ENCODE peak calls at places on chromosome 9, in four cellular contexts. One of them, this sample, is unnamed.

GRCh38 chr9:84668204-84669007 is 1.1 kb upstream of the NTRK2 start:
- DNase-seq in GM12878: no peak
- DNase-seq in SK-N-SH: peak
- DNase-seq in K562: no peak
- DNase-seq in this sample: peak

GRCh38 chr9:84953797-84954695 is 284.5 kb downstream of the NTRK2 start:
- DNase-seq in GM12878: no peak
- DNase-seq in SK-N-SH: peak
- DNase-seq in K562: peak
- DNase-seq in this sample: peak

GRCh38 chr9:113910036-113910639 is 34.0 kb downstream of the ZNF618 start:
- DNase-seq in GM12878: no peak
- DNase-seq in SK-N-SH: no peak
- DNase-seq in K562: no peak
- DNase-seq in this sample: no peak

GRCh38 chr9:113737414-113738271 is 138.5 kb upstream of the ZNF618 start:
- DNase-seq in GM12878: no peak
- DNase-seq in SK-N-SH: peak
- DNase-seq in K562: peak
- DNase-seq in this sample: peak

GRCh38 chr9:131278421-131279111 is 2.3 kb upstream of the FAM78A start:
- DNase-seq in GM12878: no peak
- DNase-seq in SK-N-SH: no peak
- DNase-seq in K562: peak
- DNase-seq in this sample: no peak

GRCh38 chr9:90642570-90643539 is at the start of gene DIRAS2:
- DNase-seq in GM12878: no peak
- DNase-seq in SK-N-SH: peak
- DNase-seq in K562: no peak
- DNase-seq in this sample: peak

GRCh38 chr9:20186823-20187222 is 398.0 kb upstream of the SLC24A2 start:
- DNase-seq in GM12878: no peak
- DNase-seq in SK-N-SH: no peak
- DNase-seq in K562: no peak
- DNase-seq in this sample: no peak

GRCh38 chr9:96738147-96739027 is 39.5 kb downstream of the ZNF510 start:
- DNase-seq in GM12878: no peak
- DNase-seq in SK-N-SH: no peak
- DNase-seq in K562: no peak
- DNase-seq in this sample: no peak

GRCh38 chr9:136007276-136007675 is 46.1 kb upstream of the UBAC1 start:
- DNase-seq in GM12878: no peak
- DNase-seq in SK-N-SH: no peak
- DNase-seq in K562: no peak
- DNase-seq in this sample: peak

GRCh38 chr9:77946969-77947368 is 84.6 kb downstream of the GNAQ start:
- DNase-seq in GM12878: no peak
- DNase-seq in SK-N-SH: no peak
- DNase-seq in K562: no peak
- DNase-seq in this sample: no peak

GRCh38 chr9:68640421-68641089 is 64.5 kb upstream of the PIP5K1B start:
- DNase-seq in GM12878: peak
- DNase-seq in SK-N-SH: no peak
- DNase-seq in K562: no peak
- DNase-seq in this sample: no peak

GRCh38 chr9:81264516-81264915 is 424.8 kb downstream of the TLE1 start:
- DNase-seq in GM12878: no peak
- DNase-seq in SK-N-SH: peak
- DNase-seq in K562: no peak
- DNase-seq in this sample: peak

GRCh38 chr9:137613259-137613658 is 5.5 kb upstream of the EHMT1 start:
- DNase-seq in GM12878: no peak
- DNase-seq in SK-N-SH: no peak
- DNase-seq in K562: no peak
- DNase-seq in this sample: no peak

GRCh38 chr9:33135086-33135958 is 31.8 kb downstream of the B4GALT1 start:
- DNase-seq in GM12878: no peak
- DNase-seq in SK-N-SH: no peak
- DNase-seq in K562: no peak
- DNase-seq in this sample: peak

GRCh38 chr9:99368341-99369326 is 146.6 kb downstream of the SEC61B start:
- DNase-seq in GM12878: peak
- DNase-seq in SK-N-SH: no peak
- DNase-seq in K562: no peak
- DNase-seq in this sample: peak

GRCh38 chr9:7358876-7359275 is 440.7 kb downstream of the DMAC1 start:
- DNase-seq in GM12878: no peak
- DNase-seq in SK-N-SH: no peak
- DNase-seq in K562: no peak
- DNase-seq in this sample: no peak

GRCh38 chr9:76302947-76303550 is 91.2 kb downstream of the RFK start:
- DNase-seq in GM12878: no peak
- DNase-seq in SK-N-SH: peak
- DNase-seq in K562: peak
- DNase-seq in this sample: peak

GRCh38 chr9:113894166-113894565 is 18.1 kb downstream of the ZNF618 start:
- DNase-seq in GM12878: no peak
- DNase-seq in SK-N-SH: no peak
- DNase-seq in K562: no peak
- DNase-seq in this sample: no peak

GRCh38 chr9:130201974-130202373 is 29.8 kb downstream of the NCS1 start:
- DNase-seq in GM12878: no peak
- DNase-seq in SK-N-SH: no peak
- DNase-seq in K562: no peak
- DNase-seq in this sample: no peak

GRCh38 chr9:131218370-131218769 is 57.9 kb downstream of the FAM78A start:
- DNase-seq in GM12878: no peak
- DNase-seq in SK-N-SH: no peak
- DNase-seq in K562: no peak
- DNase-seq in this sample: no peak

GRCh38 chr9:5949103-5949699 is 58.5 kb downstream of the MLANA start:
- DNase-seq in GM12878: peak
- DNase-seq in SK-N-SH: no peak
- DNase-seq in K562: no peak
- DNase-seq in this sample: peak

GRCh38 chr9:130847306-130848217 is 12.5 kb downstream of the ABL1 start:
- DNase-seq in GM12878: no peak
- DNase-seq in SK-N-SH: peak
- DNase-seq in K562: no peak
- DNase-seq in this sample: peak

GRCh38 chr9:106441283-106441682 is 421.7 kb upstream of the ZNF462 start:
- DNase-seq in GM12878: no peak
- DNase-seq in SK-N-SH: no peak
- DNase-seq in K562: no peak
- DNase-seq in this sample: no peak

GRCh38 chr9:30039712-30040111 is 2344.7 kb upstream of the ACO1 start:
- DNase-seq in GM12878: no peak
- DNase-seq in SK-N-SH: peak
- DNase-seq in K562: no peak
- DNase-seq in this sample: no peak

GRCh38 chr9:122819791-122820489 is 8.4 kb downstream of the PDCL start:
- DNase-seq in GM12878: no peak
- DNase-seq in SK-N-SH: no peak
- DNase-seq in K562: no peak
- DNase-seq in this sample: peak

GRCh38 chr9:25904701-25905100 is 226.5 kb upstream of the TUSC1 start:
- DNase-seq in GM12878: no peak
- DNase-seq in SK-N-SH: no peak
- DNase-seq in K562: no peak
- DNase-seq in this sample: no peak

GRCh38 chr9:98831636-98832035 is 24.2 kb downstream of the GALNT12 start:
- DNase-seq in GM12878: no peak
- DNase-seq in SK-N-SH: no peak
- DNase-seq in K562: no peak
- DNase-seq in this sample: no peak

GRCh38 chr9:36092014-36092413 is 44.5 kb upstream of the GLIPR2 start:
- DNase-seq in GM12878: no peak
- DNase-seq in SK-N-SH: no peak
- DNase-seq in K562: no peak
- DNase-seq in this sample: no peak

GRCh38 chr9:36086442-36086841 is 49.7 kb downstream of the RECK start:
- DNase-seq in GM12878: no peak
- DNase-seq in SK-N-SH: no peak
- DNase-seq in K562: peak
- DNase-seq in this sample: no peak

GRCh38 chr9:36091028-36091953 is 45.2 kb upstream of the GLIPR2 start:
- DNase-seq in GM12878: no peak
- DNase-seq in SK-N-SH: no peak
- DNase-seq in K562: no peak
- DNase-seq in this sample: peak

GRCh38 chr9:36092509-36093215 is 43.9 kb upstream of the GLIPR2 start:
- DNase-seq in GM12878: peak
- DNase-seq in SK-N-SH: no peak
- DNase-seq in K562: no peak
- DNase-seq in this sample: no peak

GRCh38 chr9:36088020-36088419 is 48.5 kb upstream of the GLIPR2 start:
- DNase-seq in GM12878: no peak
- DNase-seq in SK-N-SH: no peak
- DNase-seq in K562: no peak
- DNase-seq in this sample: no peak
- H2AFZ ChIP-seq in GM12878: no peak
- H2AFZ ChIP-seq in SK-N-SH: no peak
- H2AFZ ChIP-seq in K562: no peak
- H2AFZ ChIP-seq in this sample: no peak

GRCh38 chr9:72954431-72955420 is 1.9 kb upstream of the ALDH1A1 start:
- DNase-seq in GM12878: no peak
- DNase-seq in SK-N-SH: no peak
- DNase-seq in K562: no peak
- DNase-seq in this sample: no peak
- TF ChIP-seq RCOR1 in GM12878: no peak
- TF ChIP-seq RCOR1 in SK-N-SH: no peak
- TF ChIP-seq RCOR1 in K562: no peak
- TF ChIP-seq RCOR1 in this sample: no peak

GRCh38 chr9:129172816-129173215 is 5.2 kb downstream of the IER5L start:
- DNase-seq in GM12878: no peak
- DNase-seq in SK-N-SH: no peak
- DNase-seq in K562: no peak
- DNase-seq in this sample: no peak

GRCh38 chr9:129171993-129172751 is 5.9 kb downstream of the IER5L start:
- DNase-seq in GM12878: no peak
- DNase-seq in SK-N-SH: no peak
- DNase-seq in K562: no peak
- DNase-seq in this sample: no peak

GRCh38 chr9:129174102-129174723 is 3.8 kb downstream of the IER5L start:
- DNase-seq in GM12878: no peak
- DNase-seq in SK-N-SH: peak
- DNase-seq in K562: peak
- DNase-seq in this sample: peak

GRCh38 chr9:129174724-129175514 is 3.1 kb downstream of the IER5L start:
- DNase-seq in GM12878: no peak
- DNase-seq in SK-N-SH: peak
- DNase-seq in K562: peak
- DNase-seq in this sample: peak

GRCh38 chr9:129173296-129174101 is 4.6 kb downstream of the IER5L start:
- DNase-seq in GM12878: no peak
- DNase-seq in SK-N-SH: no peak
- DNase-seq in K562: no peak
- DNase-seq in this sample: no peak
- H2AFZ ChIP-seq in GM12878: no peak
- H2AFZ ChIP-seq in SK-N-SH: no peak
- H2AFZ ChIP-seq in K562: peak
- H2AFZ ChIP-seq in this sample: peak

GRCh38 chr9:133184971-133185370 is 21.3 kb upstream of the GBGT1 start:
- DNase-seq in GM12878: no peak
- DNase-seq in SK-N-SH: peak
- DNase-seq in K562: peak
- DNase-seq in this sample: peak
- TF ChIP-seq RCOR1 in GM12878: no peak
- TF ChIP-seq RCOR1 in SK-N-SH: no peak
- TF ChIP-seq RCOR1 in K562: peak
- TF ChIP-seq RCOR1 in this sample: no peak

GRCh38 chr9:127396808-127397721 is at the start of gene SLC2A8:
- DNase-seq in GM12878: peak
- DNase-seq in SK-N-SH: peak
- DNase-seq in K562: peak
- DNase-seq in this sample: peak

GRCh38 chr9:127396253-127396807 is 639 bp upstream of the SLC2A8 start:
- DNase-seq in GM12878: no peak
- DNase-seq in SK-N-SH: no peak
- DNase-seq in K562: no peak
- DNase-seq in this sample: no peak

GRCh38 chr9:127399736-127400269 is 2.8 kb downstream of the SLC2A8 start:
- DNase-seq in GM12878: no peak
- DNase-seq in SK-N-SH: no peak
- DNase-seq in K562: no peak
- DNase-seq in this sample: no peak

GRCh38 chr9:127398715-127399400 is 1.9 kb downstream of the SLC2A8 start:
- DNase-seq in GM12878: no peak
- DNase-seq in SK-N-SH: no peak
- DNase-seq in K562: no peak
- DNase-seq in this sample: no peak

DNA sequence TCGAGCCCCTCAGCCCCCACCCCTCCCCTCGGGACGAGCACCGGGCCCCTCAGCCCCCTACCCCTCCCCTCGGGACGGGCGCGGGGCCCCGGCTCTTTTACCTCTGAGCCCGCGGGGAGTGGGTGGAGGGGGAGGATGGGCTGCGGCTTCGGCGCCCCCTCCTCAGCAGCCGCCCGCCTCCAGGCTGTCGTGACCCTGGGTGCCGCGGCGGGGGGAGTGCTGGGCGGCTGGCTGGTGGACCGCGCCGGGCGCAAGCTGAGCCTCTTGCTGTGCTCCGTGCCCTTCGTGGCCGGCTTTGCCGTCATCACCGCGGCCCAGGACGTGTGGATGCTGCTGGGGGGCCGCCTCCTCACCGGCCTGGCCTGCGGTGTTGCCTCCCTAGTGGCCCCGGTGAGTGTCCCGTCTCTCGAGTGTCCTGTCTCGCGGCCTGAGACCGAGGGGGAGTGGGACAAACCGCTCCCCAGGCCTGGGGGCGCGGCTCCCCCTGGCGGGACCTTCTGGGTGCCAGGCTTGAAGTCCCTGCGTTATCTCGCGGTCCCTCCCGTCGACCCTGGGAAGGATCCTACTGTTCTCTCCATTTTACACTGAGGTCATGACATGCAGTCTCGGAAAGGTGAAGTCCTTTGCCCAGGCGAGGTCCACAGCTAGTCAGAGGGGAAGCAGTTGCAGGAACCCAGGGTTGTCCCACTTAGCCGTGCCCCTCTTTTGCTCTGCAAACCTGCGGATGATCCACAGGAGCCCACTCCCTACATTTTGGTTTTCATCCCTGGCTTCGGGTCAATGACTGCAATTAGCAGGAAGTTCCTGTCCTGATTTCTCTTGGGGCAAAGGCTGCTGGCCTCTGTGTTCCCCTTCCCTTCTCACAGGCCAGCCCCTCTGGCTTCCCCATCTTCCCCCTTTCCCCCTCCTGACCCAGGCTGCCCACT is 1.0 kb downstream of the SLC2A8 start:
- DNase-seq in GM12878: no peak
- DNase-seq in SK-N-SH: peak
- DNase-seq in K562: peak
- DNase-seq in this sample: peak
- H2AFZ ChIP-seq in GM12878: peak
- H2AFZ ChIP-seq in SK-N-SH: peak
- H2AFZ ChIP-seq in K562: peak
- H2AFZ ChIP-seq in this sample: peak